ENCODE peak calls at places on chromosomes 16 and 17, in seven cellular contexts. O is CD8-positive, alpha-beta T cell; I is PC-3; G is left lung; F is cardiac muscle cell; L is CD4-positive, alpha-beta T cell; Z is B cell. V is an unnamed sample.

GRCh38 chr17:65102788-65103187 is 34.4 kb upstream of the RGS9 start:
- DNase-seq in I (peak), L (no peak), G (no peak), Z (no peak), F (no peak), O (no peak), V (no peak)

GRCh38 chr17:14135906-14136590 is 66.7 kb downstream of the COX10 start:
- DNase-seq in I (no peak), Z (no peak), G (no peak), L (no peak), O (no peak), F (no peak), V (no peak)

GRCh38 chr17:45311406-45311761 is 5.4 kb downstream of the MAP3K14 start:
- DNase-seq in O (no peak), G (no peak), I (no peak), L (no peak), F (no peak), Z (no peak), V (no peak)

GRCh38 chr16:7185179-7185578 is 147.5 kb upstream of the RBFOX1 start:
- DNase-seq in I (no peak), L (no peak), G (no peak), O (no peak), F (no peak), Z (no peak), V (no peak)

GRCh38 chr16:11914210-11914758 is 1.5 kb downstream of the GSPT1 start:
- DNase-seq in F (no peak), I (no peak), O (no peak), Z (peak), G (no peak), L (no peak), V (no peak)

GRCh38 chr17:57408064-57408811 is 151.9 kb downstream of the MSI2 start:
- DNase-seq in O (no peak), I (peak), L (no peak), F (peak), G (no peak), Z (peak), V (peak)

GRCh38 chr17:19502517-19502916 is 31.1 kb upstream of the SLC47A1 start:
- DNase-seq in L (no peak), O (peak), G (no peak), Z (no peak), F (no peak), I (no peak), V (no peak)

GRCh38 chr16:68264128-68265077 is at the start of gene SLC7A6:
- DNase-seq in G (peak), F (peak), Z (peak), O (peak), I (peak), L (peak), V (peak)

GRCh38 chr16:4701791-4702465 is 8.6 kb downstream of the NUDT16L1 start:
- DNase-seq in I (no peak), G (no peak), L (no peak), Z (no peak), O (no peak), F (no peak), V (no peak)

GRCh38 chr17:50173335-50173941 is 7.6 kb downstream of the SGCA start:
- DNase-seq in F (peak), O (no peak), I (no peak), L (no peak), Z (no peak), G (peak), V (no peak)

GRCh38 chr17:29933379-29933778 is 3.4 kb upstream of the SSH2 start:
- DNase-seq in G (no peak), L (no peak), F (peak), O (no peak), Z (no peak), I (peak), V (no peak)

GRCh38 chr17:83080641-83081560 is 1.5 kb downstream of the METRNL start:
- DNase-seq in L (no peak), O (no peak), Z (peak), F (peak), G (no peak), I (no peak), V (peak)

GRCh38 chr17:44102845-44103622 is 20.4 kb downstream of the HDAC5 start:
- DNase-seq in Z (no peak), I (no peak), O (no peak), G (no peak), F (no peak), L (no peak), V (no peak)

GRCh38 chr17:78716292-78716691 is 65.8 kb downstream of the CYTH1 start:
- DNase-seq in G (no peak), L (no peak), F (no peak), O (no peak), I (no peak), Z (no peak), V (no peak)

GRCh38 chr17:35769895-35770486 is 9.3 kb downstream of the C17orf50 start:
- DNase-seq in Z (no peak), F (no peak), G (no peak), I (no peak), O (no peak), L (no peak), V (no peak)
- TF ChIP-seq CTCF in Z (no peak), F (peak), G (no peak), I (peak), O (no peak), L (no peak), V (no peak)

GRCh38 chr17:82007228-82007494 is 15.5 kb downstream of the CENPX start:
- DNase-seq in Z (no peak), L (no peak), G (no peak), I (no peak), F (no peak), O (no peak), V (no peak)

GRCh38 chr17:82006468-82007227 is 16.0 kb downstream of the CENPX start:
- DNase-seq in L (no peak), G (no peak), O (no peak), Z (no peak), F (no peak), I (no peak), V (no peak)

GRCh38 chr17:82004485-82005455 is 17.9 kb downstream of the CENPX start:
- DNase-seq in Z (no peak), O (no peak), L (no peak), G (no peak), F (no peak), I (no peak), V (no peak)

GRCh38 chr17:82007495-82008257 is 15.0 kb downstream of the CENPX start:
- DNase-seq in L (no peak), I (no peak), O (no peak), G (no peak), Z (no peak), F (no peak), V (no peak)

DNA sequence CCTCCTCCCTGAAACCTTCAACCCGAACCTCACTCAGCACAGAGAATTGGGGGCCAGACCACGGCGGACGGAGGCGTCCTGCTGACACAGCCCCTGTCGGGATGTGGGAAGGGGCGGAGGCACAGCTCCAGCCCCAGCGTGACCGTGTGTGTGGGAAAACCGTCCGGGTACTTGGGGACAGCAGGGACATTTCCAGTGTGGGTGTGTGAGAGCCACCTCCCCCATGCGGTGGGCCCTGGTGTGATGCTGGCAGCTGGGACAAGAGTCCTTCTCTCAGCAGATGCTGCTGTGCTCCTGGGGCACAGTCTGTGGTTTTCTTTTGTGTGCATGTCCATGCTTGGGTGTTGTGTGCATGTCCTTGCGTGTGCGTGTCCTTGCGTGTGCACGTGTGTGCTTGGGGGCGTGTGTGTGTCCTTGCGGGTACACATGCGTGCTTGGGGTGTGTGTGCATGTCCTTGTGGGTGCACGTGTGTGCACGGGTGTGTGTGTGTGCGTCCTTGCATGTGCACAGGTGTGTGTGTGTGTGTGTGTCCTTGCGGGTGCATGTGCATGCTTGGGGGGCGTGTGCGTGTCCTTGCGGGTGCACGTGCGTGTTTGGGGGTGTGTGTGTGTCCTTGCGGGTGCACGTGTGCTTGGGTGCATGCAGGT is 16.9 kb downstream of the CENPX start:
- DNase-seq in O (no peak), G (no peak), F (no peak), L (no peak), I (no peak), Z (no peak), V (no peak)
- TF ChIP-seq CTCF in O (no peak), G (no peak), F (no peak), L (no peak), I (no peak), Z (no peak), V (no peak)

DNA sequence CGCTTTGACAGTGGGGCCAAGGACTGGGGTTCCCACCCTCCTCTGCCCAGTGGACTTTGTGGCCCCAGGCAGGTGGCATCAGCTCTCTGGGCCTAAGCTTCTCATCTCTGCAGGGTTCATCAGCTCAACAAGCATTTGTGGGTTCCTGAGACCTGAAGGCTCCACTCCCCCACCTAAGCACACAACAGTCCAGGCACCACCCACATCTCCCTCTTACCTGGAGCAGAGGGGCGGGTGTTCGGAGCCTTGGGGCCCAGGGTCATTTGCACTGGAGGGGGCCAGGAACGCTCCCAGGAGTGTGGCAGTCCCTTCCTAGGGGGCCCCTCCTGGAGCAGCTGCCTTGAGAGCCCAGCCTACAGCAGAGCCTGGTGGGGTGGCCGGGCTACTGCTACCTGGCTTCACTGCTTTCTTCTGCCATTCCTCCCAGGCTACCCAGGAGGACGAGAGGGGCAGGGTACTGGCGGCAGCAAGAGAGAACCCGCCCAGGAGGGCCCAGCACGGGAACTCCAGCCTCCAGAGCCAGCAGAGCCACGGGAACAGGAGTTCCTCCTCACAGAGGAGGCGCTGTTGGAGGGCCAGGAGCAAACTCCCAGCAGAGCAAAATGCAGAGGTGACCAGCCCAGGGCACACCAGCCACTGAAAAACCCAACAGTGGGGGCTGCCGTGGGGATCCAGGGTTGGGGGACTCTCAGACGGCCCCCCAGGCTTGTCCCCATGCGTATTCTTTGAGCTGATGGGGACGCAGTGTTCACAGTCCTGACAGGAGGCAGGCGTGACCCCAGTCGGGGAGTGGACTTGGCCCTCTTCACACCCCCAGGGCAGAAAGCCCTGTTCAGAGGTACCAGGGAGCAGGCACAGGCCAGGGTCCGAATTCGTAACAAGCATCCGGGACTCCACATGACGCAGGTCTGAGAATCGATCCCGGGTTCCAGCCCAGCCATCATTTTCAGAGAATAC is 35.1 kb upstream of the SLC38A10 start:
- DNase-seq in L (no peak), O (no peak), I (peak), Z (no peak), G (no peak), F (no peak), V (no peak)
- TF ChIP-seq CTCF in L (no peak), O (no peak), I (peak), Z (no peak), G (no peak), F (no peak), V (no peak)

GRCh38 chr16:56961386-56961785 is 364 bp upstream of the CETP start:
- DNase-seq in G (no peak), Z (no peak), I (no peak), F (no peak), L (no peak), O (no peak), V (no peak)
- TF ChIP-seq CTCF in G (no peak), Z (no peak), I (no peak), F (no peak), L (no peak), O (no peak), V (no peak)

GRCh38 chr16:391885-392335 is 5.1 kb upstream of the NME4 start:
- DNase-seq in I (peak), F (peak), O (peak), L (peak), G (no peak), Z (peak), V (peak)

GRCh38 chr16:389317-389716 is 7.5 kb upstream of the PGAP6 start:
- DNase-seq in Z (no peak), O (no peak), G (no peak), L (no peak), F (no peak), I (no peak), V (no peak)

GRCh38 chr16:383326-384020 is 1.7 kb upstream of the PGAP6 start:
- DNase-seq in I (peak), F (peak), G (no peak), Z (peak), L (peak), O (no peak), V (no peak)

GRCh38 chr16:381788-382717 is at the start of gene PGAP6:
- DNase-seq in G (no peak), Z (peak), O (peak), F (peak), L (peak), I (peak), V (peak)

DNA sequence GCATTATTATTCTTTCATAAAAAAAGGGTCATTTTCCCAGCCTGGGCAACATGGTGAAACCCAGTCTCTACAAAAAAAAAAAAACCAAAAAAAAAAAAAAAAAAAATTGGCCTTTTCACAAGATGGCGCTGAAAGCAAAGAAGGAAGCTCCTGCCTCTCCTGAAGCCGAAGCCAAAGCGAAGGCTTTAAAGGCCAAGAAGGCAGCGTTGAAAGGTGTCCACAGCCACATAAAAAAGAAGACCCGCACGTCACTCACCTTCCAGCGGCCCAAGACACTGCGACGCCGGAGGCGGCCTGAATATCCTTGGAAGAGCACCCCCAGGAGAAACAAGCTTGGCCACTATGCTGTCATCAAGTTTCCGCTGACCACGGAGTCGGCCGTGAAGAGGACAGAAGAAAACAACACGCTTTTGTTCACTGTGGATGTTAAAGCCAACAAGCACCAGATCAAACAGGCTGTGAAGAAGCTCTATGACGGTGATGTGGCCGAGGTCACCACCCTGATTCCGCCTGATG is 4.9 kb upstream of the PGAP6 start:
- DNase-seq in I (no peak), F (no peak), G (no peak), Z (no peak), O (no peak), L (no peak), V (no peak)
- TF ChIP-seq CTCF in I (no peak), F (peak), G (no peak), Z (no peak), O (no peak), L (no peak), V (no peak)

V was measured in GM10248.